ENCODE peak calls at places on chromosomes 7 and 10, in six cellular contexts. P is H1, F is K562, K is GM12878, V is GM12892, N is SK-N-SH. B is an unnamed sample.

GRCh38 chr7:74583630-74584029 is 73.9 kb upstream of the GTF2I start:
- DNase-seq in V (no peak), P (no peak), K (no peak), F (no peak), N (peak; percentile 8), B (no peak)

GRCh38 chr7:50729962-50730361 is 52.7 kb downstream of the GRB10 start:
- DNase-seq in K (no peak), V (no peak), F (no peak), P (no peak), N (no peak), B (no peak)

GRCh38 chr7:31315758-31316157 is 24.8 kb downstream of the NEUROD6 start:
- DNase-seq in F (no peak), P (no peak), V (no peak), N (no peak), K (no peak), B (no peak)

GRCh38 chr10:22460101-22460500 is 114.8 kb downstream of the SPAG6 start:
- DNase-seq in N (no peak), F (no peak), K (no peak), P (no peak), V (no peak), B (no peak)

GRCh38 chr7:2808891-2809660 is 35.0 kb downstream of the GNA12 start:
- DNase-seq in V (no peak), P (no peak), K (no peak), F (peak; percentile 29), N (no peak), B (no peak)

GRCh38 chr10:127117125-127117524 is 79.3 kb downstream of the INSYN2A start:
- DNase-seq in P (peak; percentile 13), F (peak; percentile 35), N (no peak), K (no peak), V (no peak), B (no peak)

GRCh38 chr7:131945313-131945831 is 388.9 kb upstream of the PODXL start:
- DNase-seq in V (peak; percentile 49), N (peak; percentile 93), K (no peak), F (peak; percentile 89), P (peak; percentile 46), B (peak; percentile 74)

GRCh38 chr10:22316286-22317120 is at the start of gene COMMD3:
- DNase-seq in P (no peak), F (peak; percentile 80), K (peak; percentile 40), V (no peak), N (peak; percentile 91), B (no peak)

DNA sequence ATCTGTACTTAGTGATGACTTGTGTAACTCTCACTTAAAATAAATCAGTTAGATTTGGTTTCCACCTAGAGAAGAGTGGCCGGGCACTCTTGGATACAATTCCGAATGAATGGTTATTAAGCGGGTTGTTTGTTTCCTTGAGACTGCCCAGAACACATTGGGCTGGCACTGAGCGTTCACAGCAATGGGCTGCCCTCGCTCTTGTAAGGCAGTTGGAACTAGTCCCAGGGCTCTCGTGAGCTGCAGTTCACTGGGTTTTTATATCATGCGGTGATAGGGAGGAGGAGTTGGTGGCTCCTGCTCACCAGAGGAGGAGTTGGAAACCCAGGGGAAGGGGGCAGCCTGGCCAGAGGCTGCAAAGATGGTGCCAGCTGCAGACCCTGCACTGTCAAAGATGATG is 262.4 kb downstream of the CCSER2 start:
- DNase-seq in N (no peak), K (no peak), F (no peak), V (no peak), P (no peak), B (no peak)
- TF ChIP-seq POLR2AphosphoS5 in N (no peak), K (no peak), F (no peak), V (no peak), P (no peak), B (no peak)

GRCh38 chr7:49670991-49671390 is 102.4 kb upstream of the VWC2 start:
- DNase-seq in F (no peak), N (no peak), K (no peak), V (no peak), P (no peak), B (no peak)
- TF ChIP-seq TAF1 in F (no peak), N (no peak), K (no peak), V (no peak), P (no peak), B (no peak)

DNA sequence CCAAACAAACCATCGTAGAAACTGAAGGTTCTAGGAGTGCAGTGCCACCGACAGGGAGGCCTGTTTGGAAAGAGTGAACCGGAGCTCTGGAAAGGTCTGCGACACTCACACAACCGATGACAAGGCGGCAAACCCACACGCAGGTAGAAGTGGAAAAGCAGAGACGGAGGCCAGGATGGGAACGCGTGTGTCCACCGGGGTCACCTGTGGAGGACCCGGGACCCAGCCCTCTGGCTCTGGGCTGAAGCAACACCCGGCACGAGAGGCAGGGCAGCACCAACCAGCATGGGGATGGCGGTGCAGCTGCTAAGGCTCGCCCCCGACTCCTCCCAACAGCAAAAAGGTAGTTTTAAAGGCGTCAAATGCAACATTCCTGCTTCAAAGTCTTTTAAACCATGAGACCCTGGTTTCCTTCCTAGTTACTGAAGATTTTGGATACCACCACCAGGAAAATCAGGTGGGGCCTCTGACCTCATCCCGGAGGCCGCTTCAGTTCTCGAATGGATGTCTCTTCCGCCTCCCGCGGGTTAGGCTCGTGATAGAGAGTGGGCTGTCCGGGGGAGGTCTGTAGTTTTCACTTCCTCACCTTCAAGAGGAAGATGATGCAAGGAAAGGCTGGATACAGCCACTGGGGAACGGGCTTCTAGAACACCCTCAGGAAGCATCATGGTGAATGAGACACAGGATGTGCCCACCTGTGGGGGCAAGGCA is 115.5 kb downstream of the SMURF1 start:
- DNase-seq in K (no peak), V (no peak), N (no peak), F (no peak), P (no peak), B (no peak)
- TF ChIP-seq POLR2AphosphoS5 in K (no peak), V (no peak), N (no peak), F (no peak), P (no peak), B (no peak)

DNA sequence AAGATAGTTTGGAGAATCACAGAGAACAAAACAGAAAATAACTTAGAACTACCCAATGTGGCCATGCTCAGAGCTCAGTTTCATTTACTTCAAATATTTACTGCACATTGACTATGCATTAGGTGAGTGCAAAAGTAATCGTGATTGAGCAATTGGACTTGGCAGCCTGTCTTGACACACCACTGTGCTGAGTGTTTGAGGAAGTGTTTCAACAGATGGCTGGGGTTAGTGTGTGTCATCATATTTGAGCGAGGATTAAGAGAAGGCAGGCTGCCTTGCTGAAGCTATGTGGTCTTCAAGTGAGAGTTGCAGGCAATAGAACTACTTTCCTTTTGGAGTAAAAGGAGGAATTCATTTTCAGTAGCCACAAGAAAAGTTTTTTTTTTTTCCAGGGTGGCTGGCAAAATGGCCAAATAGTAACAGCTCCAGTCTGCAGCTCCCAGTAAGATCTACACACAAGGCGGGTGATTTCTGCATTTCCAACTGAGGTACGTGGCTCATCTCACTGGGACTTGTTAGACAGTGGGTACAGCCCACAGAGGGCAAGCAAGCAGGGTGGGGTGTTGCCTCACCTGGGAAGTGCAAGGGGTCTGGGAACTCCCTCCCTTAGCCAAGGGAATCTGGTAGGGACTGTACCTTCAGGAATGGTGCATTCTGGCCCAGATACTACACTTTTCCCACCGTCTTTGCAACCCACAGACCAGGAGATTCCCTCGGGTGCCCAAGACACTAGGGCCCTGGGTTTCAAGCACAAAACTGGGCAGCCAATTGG is 37.7 kb downstream of the AKR1C4 start:
- DNase-seq in V (no peak), K (no peak), N (no peak), P (no peak), F (no peak), B (no peak)
- TF ChIP-seq TAF1 in V (no peak), K (no peak), N (no peak), P (no peak), F (no peak), B (no peak)

DNA sequence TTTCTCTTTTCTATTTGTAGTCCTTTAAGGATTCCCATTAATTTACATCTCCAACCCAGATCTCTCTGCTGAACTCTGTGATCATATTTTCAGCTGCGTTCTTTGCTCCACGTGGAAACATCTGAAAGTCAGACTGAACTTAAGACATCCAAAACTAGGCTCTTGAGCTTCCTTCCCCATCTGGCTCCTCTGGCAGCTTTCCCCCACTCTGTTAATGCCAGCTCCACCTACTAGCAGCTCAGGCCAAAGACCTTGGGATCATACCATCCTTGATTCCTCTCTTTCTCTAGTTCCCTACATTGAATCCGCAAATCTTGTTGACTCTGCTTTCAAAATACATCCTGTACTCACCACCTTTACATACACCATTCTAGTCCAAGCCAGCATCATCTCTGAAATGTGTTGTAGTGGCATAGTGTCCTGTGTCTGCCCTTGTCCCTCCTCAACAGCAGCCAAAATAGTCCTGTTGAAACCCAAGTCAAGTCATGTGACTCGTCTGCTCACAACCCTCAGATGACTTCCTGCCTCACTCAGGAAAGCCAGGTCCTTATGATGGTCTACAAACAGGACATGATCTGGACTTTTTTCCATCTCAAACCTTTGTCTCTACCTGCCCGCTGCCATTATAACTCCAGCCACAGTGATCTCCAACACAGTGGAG is 7.0 kb downstream of the REEP3 start:
- DNase-seq in F (no peak), P (no peak), K (no peak), V (no peak), N (no peak), B (no peak)
- TF ChIP-seq POLR2AphosphoS5 in F (no peak), P (no peak), K (no peak), V (no peak), N (no peak), B (no peak)

GRCh38 chr7:28135296-28135695 is 45.3 kb downstream of the JAZF1 start:
- DNase-seq in F (no peak), N (no peak), P (no peak), K (no peak), V (no peak), B (no peak)
- TF ChIP-seq TAF1 in F (no peak), N (no peak), P (no peak), K (no peak), V (no peak), B (no peak)